ENCODE peak calls at places on chromosomes 6 and 20, in four cellular contexts. Z is endodermal cell, R is HCT116, M is cardiac muscle cell. Q is an unnamed sample.

GRCh38 chr20:7031222-7031621 is 263.7 kb downstream of the BMP2 start:
- DNase-seq in Z (no peak), R (no peak), M (peak), Q (no peak)

GRCh38 chr6:13593720-13594119 is 19.3 kb downstream of the SIRT5 start:
- DNase-seq in Z (no peak), R (no peak), M (peak), Q (no peak)

GRCh38 chr20:16599257-16599656 is 26.0 kb upstream of the KIF16B start:
- DNase-seq in Z (no peak), R (no peak), M (no peak), Q (no peak)

GRCh38 chr6:113570651-113571050 is 286.5 kb upstream of the MARCKS start:
- DNase-seq in Z (no peak), R (no peak), M (no peak), Q (no peak)

GRCh38 chr6:37354526-37355384 is 972 bp downstream of the RNF8 start:
- DNase-seq in Z (peak), R (no peak), M (peak), Q (peak)

GRCh38 chr6:157143171-157143884 is 180.0 kb downstream of the TMEM242 start:
- DNase-seq in Z (no peak), R (no peak), M (peak), Q (peak)

GRCh38 chr6:44339763-44340625 is 2.5 kb upstream of the SPATS1 start:
- DNase-seq in Z (no peak), R (no peak), M (no peak), Q (peak)

GRCh38 chr6:15675537-15676170 is 12.8 kb upstream of the DTNBP1 start:
- DNase-seq in Z (no peak), R (no peak), M (no peak), Q (no peak)

GRCh38 chr6:66599541-66599940 is 892.5 kb upstream of the EYS start:
- DNase-seq in Z (no peak), R (no peak), M (no peak), Q (no peak)

GRCh38 chr20:62571667-62572344 is 70.5 kb upstream of the SLCO4A1 start:
- DNase-seq in Z (peak), R (peak), M (no peak), Q (no peak)

GRCh38 chr6:19864285-19864684 is 27.1 kb downstream of the ID4 start:
- DNase-seq in Z (no peak), R (no peak), M (no peak), Q (no peak)

GRCh38 chr6:169190144-169190584 is 63.5 kb downstream of the THBS2 start:
- DNase-seq in Z (no peak), R (no peak), M (peak), Q (peak)

GRCh38 chr6:13272131-13273046 is 55.9 kb downstream of the TBC1D7 start:
- DNase-seq in Z (no peak), R (no peak), M (no peak), Q (no peak)

GRCh38 chr6:57305112-57305511 is 12.3 kb upstream of the PRIM2 start:
- DNase-seq in Z (no peak), R (no peak), M (peak), Q (peak)

GRCh38 chr6:15401120-15401519 is 155.3 kb downstream of the JARID2 start:
- DNase-seq in Z (peak), R (no peak), M (no peak), Q (no peak)

GRCh38 chr6:78947962-78948361 is 80.6 kb downstream of the IRAK1BP1 start:
- DNase-seq in Z (no peak), R (no peak), M (peak), Q (peak)

GRCh38 chr6:169709293-169709692 is 7.4 kb downstream of the C6orf120 start:
- DNase-seq in Z (no peak), R (no peak), M (no peak), Q (no peak)

GRCh38 chr20:61159940-61160688 is 91.9 kb upstream of the CDH4 start:
- DNase-seq in Z (no peak), R (no peak), M (no peak), Q (no peak)

GRCh38 chr6:48994811-48995210 is 468.2 kb downstream of the MMUT start:
- DNase-seq in Z (no peak), R (peak), M (no peak), Q (no peak)

GRCh38 chr6:28258877-28259777 is at the start of gene NKAPL:
- DNase-seq in Z (no peak), R (no peak), M (peak), Q (peak)

GRCh38 chr6:63305278-63305677 is 14.5 kb downstream of the LGSN start:
- DNase-seq in Z (no peak), R (no peak), M (no peak), Q (no peak)

GRCh38 chr6:63306446-63306845 is 13.3 kb downstream of the LGSN start:
- DNase-seq in Z (no peak), R (no peak), M (no peak), Q (no peak)

GRCh38 chr6:63307581-63308246 is 12.1 kb downstream of the LGSN start:
- DNase-seq in Z (peak), R (peak), M (peak), Q (peak)
- TF ChIP-seq CTCF in Z (peak), R (peak), M (peak), Q (peak)

DNA sequence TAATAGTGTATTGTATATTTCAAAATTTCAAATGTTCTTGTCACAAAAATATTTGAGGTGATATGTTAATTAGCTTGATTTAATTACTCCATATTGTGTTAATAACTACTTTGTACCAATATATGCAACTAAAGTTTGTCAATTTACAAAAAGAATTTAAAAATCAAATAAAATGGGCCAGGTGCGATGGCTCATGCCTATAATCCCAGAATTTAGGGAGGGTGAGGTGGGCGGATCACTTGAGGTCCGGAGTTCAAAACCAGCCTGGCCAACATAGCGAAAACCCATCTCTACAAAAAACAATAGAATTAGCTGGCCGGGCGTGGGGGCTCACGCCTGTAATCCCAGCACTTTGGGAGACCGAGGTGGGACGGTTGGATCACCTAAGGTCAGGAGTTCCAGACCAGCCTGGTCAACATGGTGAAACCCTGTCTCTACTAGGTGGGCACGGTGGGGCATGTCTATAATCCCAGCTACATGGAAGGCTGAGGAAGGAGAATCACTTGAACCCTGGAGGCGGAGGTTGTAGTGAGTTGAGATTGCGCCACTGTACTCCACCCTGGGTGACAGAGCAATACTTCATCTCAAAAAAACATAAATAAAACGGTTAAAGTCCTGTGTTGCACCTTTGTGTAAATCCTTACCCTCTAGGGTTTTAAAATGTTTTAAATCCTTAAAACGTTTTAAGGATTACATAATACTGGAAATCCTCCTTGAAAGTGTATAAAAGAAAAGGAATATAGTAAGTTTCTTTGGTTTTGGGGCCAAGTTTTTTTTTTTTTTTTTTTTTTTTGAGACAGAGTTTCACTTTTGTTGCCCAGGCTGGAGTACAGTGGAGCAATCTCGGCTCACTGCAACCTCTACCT is 4.0 kb downstream of the HSPA1B start:
- DNase-seq in Z (no peak), R (no peak), M (no peak), Q (no peak)
- H3K4me3 ChIP-seq in Z (peak), R (no peak), M (no peak), Q (peak)

GRCh38 chr6:133890941-133891813 is 2.3 kb downstream of the TCF21 start:
- DNase-seq in Z (peak), R (no peak), M (peak), Q (peak)

GRCh38 chr6:133889557-133890301 is 816 bp downstream of the TCF21 start:
- DNase-seq in Z (peak), R (no peak), M (peak), Q (peak)

GRCh38 chr6:133888931-133889556 is at the start of gene TCF21:
- DNase-seq in Z (peak), R (no peak), M (peak), Q (peak)

GRCh38 chr6:133886104-133886503 is 2.8 kb upstream of the TCF21 start:
- DNase-seq in Z (no peak), R (no peak), M (peak), Q (no peak)

DNA sequence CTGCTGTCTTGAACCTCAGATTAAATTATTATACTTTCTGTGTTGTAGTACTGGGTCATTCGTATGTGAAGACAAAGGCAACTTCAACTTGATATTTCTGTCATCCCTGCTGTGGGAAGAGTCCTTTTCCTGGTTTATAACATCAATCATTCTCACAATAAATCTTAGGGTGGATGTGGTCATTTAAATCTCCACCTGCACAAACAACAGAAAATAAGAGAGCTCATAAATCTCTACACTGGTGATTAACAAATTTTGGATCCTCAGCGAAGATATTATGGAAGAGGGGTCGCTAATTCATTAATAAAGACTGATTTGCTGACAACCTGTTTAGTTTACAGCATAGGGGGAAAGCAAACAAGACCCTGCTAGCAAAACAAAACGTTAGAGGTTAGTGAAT is 1.4 kb upstream of the TCF21 start:
- DNase-seq in Z (no peak), R (no peak), M (no peak), Q (no peak)
- TF ChIP-seq CTCF in Z (no peak), R (no peak), M (no peak), Q (no peak)

DNA sequence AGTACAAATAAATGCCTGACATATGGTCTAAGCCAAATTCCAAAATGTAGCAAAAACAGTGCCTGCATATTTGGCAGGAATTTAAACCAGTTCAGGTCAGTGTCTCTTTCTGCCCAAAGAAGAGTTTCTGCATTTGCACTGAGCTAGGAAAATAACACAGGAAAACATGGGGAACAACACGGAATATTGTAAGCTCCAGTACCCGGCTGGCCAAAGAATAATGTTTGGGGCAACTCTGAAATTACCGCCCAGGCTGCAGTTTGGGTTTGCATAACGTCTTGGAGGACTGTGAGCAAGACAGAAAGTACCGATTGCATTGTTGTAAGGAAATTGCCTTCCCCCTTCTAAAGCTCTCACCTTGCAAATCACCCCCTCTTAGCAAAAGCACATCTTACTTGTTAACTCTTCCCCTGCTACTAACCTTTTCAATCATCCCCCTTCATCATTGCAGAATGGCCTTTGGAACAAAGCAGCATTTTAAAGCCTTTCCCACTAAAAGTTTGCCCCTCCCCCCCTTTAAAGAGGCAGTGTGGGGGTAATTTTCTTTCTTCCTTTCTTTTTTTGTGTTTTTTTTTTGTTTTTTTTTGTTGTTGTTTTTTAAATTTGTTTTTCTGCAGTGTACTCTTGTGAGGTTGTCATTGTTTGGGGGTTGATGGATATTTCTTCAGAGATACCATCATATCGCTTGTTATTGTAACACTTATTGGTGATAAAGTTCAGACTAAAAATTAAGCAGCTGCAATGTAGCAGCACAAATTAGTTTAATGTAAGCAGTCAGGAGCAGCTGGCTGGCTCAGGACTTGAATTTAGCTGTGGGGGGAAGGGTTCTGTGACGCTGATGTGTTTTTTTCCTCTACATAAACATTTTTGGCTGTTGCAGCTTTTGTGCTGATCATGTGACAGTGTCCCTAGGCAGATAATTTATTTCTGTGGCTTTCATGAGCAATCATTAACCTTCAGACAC is 100.0 kb upstream of the CITED2 start:
- DNase-seq in Z (peak), R (no peak), M (peak), Q (peak)
- H3K4me3 ChIP-seq in Z (peak), R (no peak), M (no peak), Q (peak)

GRCh38 chr20:57865266-57865665 is 155.5 kb upstream of the PMEPA1 start:
- DNase-seq in Z (no peak), R (no peak), M (no peak), Q (no peak)
- TF ChIP-seq CTCF in Z (no peak), R (no peak), M (no peak), Q (no peak)

DNA sequence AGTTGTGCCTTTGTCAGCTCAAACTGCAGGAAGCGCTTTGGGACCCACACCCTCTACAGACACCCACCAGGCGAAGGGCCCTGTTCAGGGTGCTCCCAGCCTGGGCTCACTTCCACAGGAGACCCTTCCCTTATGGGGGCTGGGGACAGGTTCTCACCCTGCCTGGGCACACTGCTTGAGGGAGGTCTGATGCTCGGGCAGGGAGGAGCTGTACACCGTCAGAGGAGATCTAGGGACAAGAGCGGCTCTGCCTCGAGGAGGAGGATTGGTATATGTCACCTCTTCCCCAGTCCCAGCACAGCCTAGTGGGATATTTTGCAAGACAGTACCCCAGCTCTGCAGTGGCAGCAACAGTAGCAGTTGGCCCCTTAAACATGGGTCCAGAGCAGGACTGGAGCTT is 26.9 kb downstream of the GJA10 start:
- DNase-seq in Z (no peak), R (no peak), M (no peak), Q (no peak)
- H3K4me3 ChIP-seq in Z (no peak), R (no peak), M (no peak), Q (no peak)

GRCh38 chr6:33779895-33780294 is 9.0 kb downstream of the LEMD2 start:
- DNase-seq in Z (no peak), R (no peak), M (no peak), Q (no peak)

GRCh38 chr6:33777716-33778474 is 11.0 kb downstream of the LEMD2 start:
- DNase-seq in Z (no peak), R (no peak), M (no peak), Q (no peak)

GRCh38 chr6:33779305-33779704 is 9.6 kb downstream of the LEMD2 start:
- DNase-seq in Z (peak), R (no peak), M (no peak), Q (no peak)

GRCh38 chr6:33776764-33777163 is 12.2 kb downstream of the LEMD2 start:
- DNase-seq in Z (no peak), R (no peak), M (no peak), Q (no peak)

DNA sequence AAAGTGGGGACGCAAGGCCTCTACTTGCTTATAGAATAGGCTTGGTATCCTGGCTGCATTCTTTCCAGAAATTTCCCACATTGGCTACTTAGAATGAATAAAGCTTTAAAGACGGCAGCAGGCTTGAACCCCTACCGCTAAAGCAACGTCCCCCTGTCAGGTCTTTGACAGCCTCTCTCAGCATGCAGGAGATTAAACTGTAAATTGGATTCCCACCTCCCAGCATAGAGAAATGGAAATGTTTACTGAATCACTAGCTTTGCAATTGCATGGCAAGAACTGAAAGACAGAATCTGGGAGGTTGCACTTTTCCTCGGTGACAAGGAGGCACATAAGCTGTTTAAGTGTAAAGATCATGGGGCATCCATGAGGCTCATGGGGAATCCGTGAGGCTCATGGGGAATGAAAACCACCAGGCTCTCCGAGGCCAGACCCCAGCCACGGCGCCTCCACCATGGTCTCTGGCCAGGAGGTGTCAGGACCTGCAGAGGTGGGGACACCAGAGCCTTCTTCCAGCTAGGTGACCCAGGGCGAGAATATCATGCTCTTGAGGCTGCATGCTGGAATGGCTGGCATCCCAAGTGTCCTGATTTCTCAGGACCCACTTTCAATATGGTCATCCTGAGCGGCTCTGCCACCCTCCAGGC is 10.3 kb downstream of the LEMD2 start:
- DNase-seq in Z (peak), R (no peak), M (no peak), Q (no peak)
- TF ChIP-seq CTCF in Z (no peak), R (no peak), M (no peak), Q (no peak)

GRCh38 chr20:37903317-37904007 is 535 bp downstream of the VSTM2L start:
- DNase-seq in Z (no peak), R (no peak), M (no peak), Q (no peak)

GRCh38 chr20:37901280-37901666 is 1.7 kb upstream of the VSTM2L start:
- DNase-seq in Z (peak), R (no peak), M (no peak), Q (no peak)

GRCh38 chr20:37904008-37904675 is 1.2 kb downstream of the VSTM2L start:
- DNase-seq in Z (no peak), R (no peak), M (no peak), Q (no peak)

GRCh38 chr20:37902504-37903313 is at the start of gene VSTM2L:
- DNase-seq in Z (peak), R (no peak), M (peak), Q (peak)

GRCh38 chr20:37901667-37902503 is 1.0 kb upstream of the VSTM2L start:
- DNase-seq in Z (peak), R (peak), M (peak), Q (peak)
- H3K4me3 ChIP-seq in Z (peak), R (no peak), M (peak), Q (peak)

GRCh38 chr20:2740702-2741101 is 48.1 kb downstream of the EBF4 start:
- DNase-seq in Z (no peak), R (no peak), M (no peak), Q (no peak)
- TF ChIP-seq CTCF in Z (no peak), R (no peak), M (no peak), Q (no peak)

Q was measured in AG10803.